ENCODE peak calls at places on chromosomes 4 and X, in six cellular contexts. X is right lobe of liver; Q is HT1080; U is activated naive CD8-positive, alpha-beta T cell treated with anti-CD3 and anti-CD28 coated beads, Interleukin-2, amount 50 U/mL, for 24 hours; B is mucosa of descending colon; C is NCI-H1930. P is an unnamed sample.

GRCh38 chr4:26568446-26568994 is 15.4 kb upstream of the TBC1D19 start:
- DNase-seq in X (no peak), Q (peak; percentile 87), U (no peak), B (no peak), C (no peak), P (no peak)

GRCh38 chrX:63686878-63687714 is 97.9 kb downstream of the ARHGEF9 start:
- DNase-seq in X (no peak), Q (peak; percentile 38), U (no peak), B (peak; percentile 10), C (no peak), P (no peak)

GRCh38 chr4:124936427-124936826 is 223.9 kb upstream of the ANKRD50 start:
- DNase-seq in X (no peak), Q (no peak), U (no peak), B (peak; percentile 7), C (no peak), P (no peak)

GRCh38 chrX:5746231-5746630 is 482.4 kb downstream of the NLGN4X start:
- DNase-seq in X (no peak), Q (peak; percentile 29), U (no peak), B (no peak), C (no peak), P (no peak)

GRCh38 chr4:105140684-105141490 is 5.8 kb upstream of the TET2 start:
- DNase-seq in X (no peak), Q (no peak), U (peak; percentile 41), B (peak; percentile 69), C (no peak), P (no peak)

GRCh38 chrX:2284133-2284532 is 216.6 kb downstream of the DHRSX start:
- DNase-seq in X (no peak), Q (no peak), U (no peak), B (no peak), C (no peak), P (no peak)

GRCh38 chr4:174156239-174156826 is 127.1 kb downstream of the FBXO8 start:
- DNase-seq in X (no peak), Q (peak; percentile 72), U (no peak), B (no peak), C (peak; percentile 17), P (no peak)

GRCh38 chr4:83125738-83126141 is 11.2 kb upstream of the PLAC8 start:
- DNase-seq in X (no peak), Q (no peak), U (peak; percentile 52), B (peak; percentile 92), C (no peak), P (peak; percentile 87)

GRCh38 chr4:159206427-159206871 is 103.6 kb downstream of the RAPGEF2 start:
- DNase-seq in X (no peak), Q (no peak), U (peak; percentile 40), B (no peak), C (no peak), P (no peak)

P was measured in left colon.